ENCODE peak calls at places on chromosomes 7 and 10, in five cellular contexts. One of them, this sample, is unnamed.

GRCh38 chr10:122494833-122495232 is 33.5 kb downstream of the HTRA1 start:
- DNase-seq in fibroblast of mammary gland: peak
- DNase-seq in mesenchymal stem cell: peak
- DNase-seq in RPMI7951: peak
- DNase-seq in NCI-H2081 treated with DMSO at 0.1 percent for 48 hours: no peak
- DNase-seq in this sample: peak

GRCh38 chr10:9992656-9993055 is 1025.0 kb upstream of the CELF2 start:
- DNase-seq in fibroblast of mammary gland: peak
- DNase-seq in RPMI7951: no peak
- DNase-seq in NCI-H2081 treated with DMSO at 0.1 percent for 48 hours: no peak
- DNase-seq in mesenchymal stem cell: no peak
- DNase-seq in this sample: no peak

GRCh38 chr7:726854-727103 is 280 bp downstream of the DNAAF5 start:
- DNase-seq in NCI-H2081 treated with DMSO at 0.1 percent for 48 hours: no peak
- DNase-seq in fibroblast of mammary gland: no peak
- DNase-seq in RPMI7951: no peak
- DNase-seq in mesenchymal stem cell: no peak
- DNase-seq in this sample: no peak

GRCh38 chr10:114051714-114052113 is 8.0 kb downstream of the ADRB1 start:
- DNase-seq in NCI-H2081 treated with DMSO at 0.1 percent for 48 hours: no peak
- DNase-seq in fibroblast of mammary gland: no peak
- DNase-seq in mesenchymal stem cell: no peak
- DNase-seq in RPMI7951: no peak
- DNase-seq in this sample: no peak

GRCh38 chr10:71306951-71307350 is 12.1 kb upstream of the SLC29A3 start:
- DNase-seq in NCI-H2081 treated with DMSO at 0.1 percent for 48 hours: no peak
- DNase-seq in RPMI7951: no peak
- DNase-seq in fibroblast of mammary gland: no peak
- DNase-seq in mesenchymal stem cell: no peak
- DNase-seq in this sample: no peak

GRCh38 chr10:107477266-107477665 is 312.8 kb upstream of the SORCS1 start:
- DNase-seq in NCI-H2081 treated with DMSO at 0.1 percent for 48 hours: no peak
- DNase-seq in RPMI7951: no peak
- DNase-seq in fibroblast of mammary gland: no peak
- DNase-seq in mesenchymal stem cell: no peak
- DNase-seq in this sample: no peak

GRCh38 chr10:92240289-92241157 is 50.4 kb downstream of the CPEB3 start:
- DNase-seq in fibroblast of mammary gland: peak
- DNase-seq in mesenchymal stem cell: peak
- DNase-seq in NCI-H2081 treated with DMSO at 0.1 percent for 48 hours: peak
- DNase-seq in RPMI7951: peak
- DNase-seq in this sample: peak

GRCh38 chr7:138204285-138204988 is 128.2 kb downstream of the AKR1D1 start:
- DNase-seq in fibroblast of mammary gland: no peak
- DNase-seq in RPMI7951: peak
- DNase-seq in mesenchymal stem cell: no peak
- DNase-seq in NCI-H2081 treated with DMSO at 0.1 percent for 48 hours: no peak
- DNase-seq in this sample: no peak

GRCh38 chr7:116524609-116525297 is at the start of gene CAV1:
- DNase-seq in RPMI7951: peak
- DNase-seq in fibroblast of mammary gland: peak
- DNase-seq in mesenchymal stem cell: peak
- DNase-seq in NCI-H2081 treated with DMSO at 0.1 percent for 48 hours: no peak
- DNase-seq in this sample: peak

GRCh38 chr10:15842493-15843169 is 17.7 kb downstream of the MINDY3 start:
- DNase-seq in RPMI7951: no peak
- DNase-seq in fibroblast of mammary gland: peak
- DNase-seq in NCI-H2081 treated with DMSO at 0.1 percent for 48 hours: no peak
- DNase-seq in mesenchymal stem cell: peak
- DNase-seq in this sample: peak

GRCh38 chr7:141693082-141693481 is 8.9 kb downstream of the DENND11 start:
- DNase-seq in RPMI7951: no peak
- DNase-seq in fibroblast of mammary gland: peak
- DNase-seq in mesenchymal stem cell: no peak
- DNase-seq in NCI-H2081 treated with DMSO at 0.1 percent for 48 hours: no peak
- DNase-seq in this sample: no peak

GRCh38 chr10:85786401-85786899 is 580.1 kb downstream of the GRID1 start:
- DNase-seq in NCI-H2081 treated with DMSO at 0.1 percent for 48 hours: no peak
- DNase-seq in RPMI7951: no peak
- DNase-seq in mesenchymal stem cell: no peak
- DNase-seq in fibroblast of mammary gland: no peak
- DNase-seq in this sample: no peak

GRCh38 chr10:92993671-92994304 is 66.8 kb upstream of the CYP26C1 start:
- DNase-seq in NCI-H2081 treated with DMSO at 0.1 percent for 48 hours: no peak
- DNase-seq in fibroblast of mammary gland: no peak
- DNase-seq in mesenchymal stem cell: no peak
- DNase-seq in RPMI7951: no peak
- DNase-seq in this sample: no peak

GRCh38 chr7:154774303-154774702 is 228.6 kb downstream of the PAXIP1 start:
- DNase-seq in mesenchymal stem cell: no peak
- DNase-seq in fibroblast of mammary gland: no peak
- DNase-seq in NCI-H2081 treated with DMSO at 0.1 percent for 48 hours: no peak
- DNase-seq in RPMI7951: no peak
- DNase-seq in this sample: no peak

GRCh38 chr10:100878291-100878910 is 34.4 kb upstream of the SLF2 start:
- DNase-seq in RPMI7951: peak
- DNase-seq in fibroblast of mammary gland: peak
- DNase-seq in mesenchymal stem cell: peak
- DNase-seq in NCI-H2081 treated with DMSO at 0.1 percent for 48 hours: no peak
- DNase-seq in this sample: peak

GRCh38 chr7:47622946-47623640 is 41.2 kb upstream of the TNS3 start:
- DNase-seq in NCI-H2081 treated with DMSO at 0.1 percent for 48 hours: no peak
- DNase-seq in fibroblast of mammary gland: peak
- DNase-seq in RPMI7951: peak
- DNase-seq in mesenchymal stem cell: peak
- DNase-seq in this sample: peak

GRCh38 chr10:70695241-70696030 is 23.1 kb downstream of the ADAMTS14 start:
- DNase-seq in RPMI7951: peak
- DNase-seq in fibroblast of mammary gland: peak
- DNase-seq in mesenchymal stem cell: no peak
- DNase-seq in NCI-H2081 treated with DMSO at 0.1 percent for 48 hours: no peak
- DNase-seq in this sample: peak

GRCh38 chr10:132158810-132159209 is 27.9 kb upstream of the DPYSL4 start:
- DNase-seq in fibroblast of mammary gland: no peak
- DNase-seq in RPMI7951: no peak
- DNase-seq in mesenchymal stem cell: no peak
- DNase-seq in NCI-H2081 treated with DMSO at 0.1 percent for 48 hours: no peak
- DNase-seq in this sample: no peak

GRCh38 chr7:77433901-77434300 is 17.8 kb upstream of the GSAP start:
- DNase-seq in RPMI7951: no peak
- DNase-seq in fibroblast of mammary gland: no peak
- DNase-seq in NCI-H2081 treated with DMSO at 0.1 percent for 48 hours: no peak
- DNase-seq in mesenchymal stem cell: no peak
- DNase-seq in this sample: no peak

GRCh38 chr7:123054357-123055133 is 59.0 kb upstream of the TAS2R16 start:
- DNase-seq in fibroblast of mammary gland: no peak
- DNase-seq in NCI-H2081 treated with DMSO at 0.1 percent for 48 hours: no peak
- DNase-seq in mesenchymal stem cell: no peak
- DNase-seq in RPMI7951: no peak
- DNase-seq in this sample: no peak

GRCh38 chr7:105853931-105854419 is 22.4 kb downstream of the ATXN7L1 start:
- DNase-seq in fibroblast of mammary gland: peak
- DNase-seq in NCI-H2081 treated with DMSO at 0.1 percent for 48 hours: no peak
- DNase-seq in mesenchymal stem cell: peak
- DNase-seq in RPMI7951: no peak
- DNase-seq in this sample: peak

GRCh38 chr7:786472-787255 is 45.6 kb upstream of the SUN1 start:
- DNase-seq in NCI-H2081 treated with DMSO at 0.1 percent for 48 hours: no peak
- DNase-seq in mesenchymal stem cell: peak
- DNase-seq in RPMI7951: peak
- DNase-seq in fibroblast of mammary gland: peak
- DNase-seq in this sample: peak

GRCh38 chr10:122055252-122055651 is 66.3 kb downstream of the TACC2 start:
- DNase-seq in mesenchymal stem cell: no peak
- DNase-seq in RPMI7951: no peak
- DNase-seq in NCI-H2081 treated with DMSO at 0.1 percent for 48 hours: no peak
- DNase-seq in fibroblast of mammary gland: no peak
- DNase-seq in this sample: no peak

This sample was measured in GM23248.